ENCODE peak calls at places on chromosomes 13 and 19, in nine cellular contexts. O is suprapubic skin, B is mucosa of descending colon, M is right atrium auricular region, D is heart right ventricle, F is tibial nerve, L is H1, T is astrocyte, V is PC-3. P is an unnamed sample.

GRCh38 chr13:105338044-105338443 is 1197.4 kb downstream of the EFNB2 start:
- DNase-seq in O (no peak), B (no peak), M (no peak), D (no peak), F (no peak), L (no peak), T (no peak), V (no peak), P (no peak)

GRCh38 chr19:39923862-39924261 is 10.6 kb downstream of the FCGBP start:
- DNase-seq in O (no peak), B (no peak), M (no peak), D (no peak), F (no peak), L (no peak), T (no peak), V (no peak), P (no peak)

GRCh38 chr19:8065489-8066261 is 13.1 kb downstream of the CCL25 start:
- DNase-seq in O (no peak), B (no peak), M (no peak), D (no peak), F (no peak), L (no peak), T (no peak), V (no peak), P (no peak)

GRCh38 chr13:109481046-109481445 is 305.3 kb downstream of the IRS2 start:
- DNase-seq in O (no peak), B (no peak), M (no peak), D (no peak), F (no peak), L (no peak), T (peak; percentile 7), V (no peak), P (no peak)

GRCh38 chr13:110113284-110113764 is 193.6 kb downstream of the COL4A1 start:
- DNase-seq in O (no peak), B (no peak), M (no peak), D (no peak), F (no peak), L (no peak), T (peak; percentile 76), V (peak; percentile 73), P (peak; percentile 45)

GRCh38 chr13:20174656-20175405 is 14.0 kb upstream of the GJA3 start:
- DNase-seq in O (peak; percentile 93), B (peak; percentile 72), M (peak; percentile 97), D (peak; percentile 44), F (peak; percentile 75), L (peak; percentile 53), T (peak; percentile 91), V (peak; percentile 99), P (peak; percentile 94)

GRCh38 chr13:27522847-27523246 is 72.5 kb upstream of the MTIF3 start:
- DNase-seq in O (no peak), B (peak; percentile 6), M (no peak), D (no peak), F (no peak), L (no peak), T (no peak), V (no peak), P (no peak)

GRCh38 chr13:46184277-46184699 is 2.3 kb upstream of the LCP1 start:
- DNase-seq in O (peak; percentile 63), B (peak; percentile 61), M (no peak), D (peak; percentile 23), F (peak; percentile 55), L (peak; percentile 13), T (no peak), V (peak; percentile 43), P (peak; percentile 28)

GRCh38 chr13:110712081-110712848 is 1.2 kb upstream of the ING1 start:
- DNase-seq in O (peak; percentile 91), B (peak; percentile 86), M (peak; percentile 89), D (peak; percentile 87), F (peak; percentile 75), L (no peak), T (peak; percentile 51), V (peak; percentile 81), P (peak; percentile 89)

GRCh38 chr19:44544031-44544430 is 14.6 kb upstream of the CEACAM20 start:
- DNase-seq in O (no peak), B (no peak), M (no peak), D (no peak), F (no peak), L (no peak), T (no peak), V (no peak), P (no peak)

GRCh38 chr13:27172495-27172842 is 858 bp upstream of the USP12 start:
- DNase-seq in O (no peak), B (peak; percentile 25), M (no peak), D (no peak), F (peak; percentile 15), L (no peak), T (no peak), V (peak; percentile 43), P (no peak)

GRCh38 chr13:31201341-31202024 is 1.7 kb downstream of the B3GLCT start:
- DNase-seq in O (no peak), B (no peak), M (no peak), D (no peak), F (peak; percentile 32), L (no peak), T (peak; percentile 34), V (peak; percentile 50), P (peak; percentile 63)

GRCh38 chr19:35908977-35909683 is 1.0 kb upstream of the TYROBP start:
- DNase-seq in O (peak; percentile 81), B (peak; percentile 60), M (peak; percentile 75), D (peak; percentile 72), F (peak; percentile 73), L (no peak), T (no peak), V (no peak), P (no peak)

GRCh38 chr13:98454389-98454881 is 122.5 kb downstream of the STK24 start:
- DNase-seq in O (no peak), B (no peak), M (no peak), D (no peak), F (peak; percentile 76), L (no peak), T (peak; percentile 88), V (peak; percentile 34), P (peak; percentile 20)

GRCh38 chr19:29668746-29669609 is 3.7 kb downstream of the PLEKHF1 start:
- DNase-seq in O (no peak), B (no peak), M (no peak), D (no peak), F (no peak), L (no peak), T (no peak), V (no peak), P (no peak)

GRCh38 chr13:106275441-106276032 is 259.9 kb downstream of the EFNB2 start:
- DNase-seq in O (no peak), B (no peak), M (no peak), D (no peak), F (no peak), L (no peak), T (peak; percentile 37), V (no peak), P (no peak)

GRCh38 chr19:31430381-31430780 is 81.1 kb upstream of the TSHZ3 start:
- DNase-seq in O (no peak), B (no peak), M (no peak), D (no peak), F (no peak), L (no peak), T (no peak), V (no peak), P (no peak)

GRCh38 chr13:28336193-28336657 is 158.7 kb downstream of the FLT1 start:
- DNase-seq in O (no peak), B (no peak), M (no peak), D (peak; percentile 36), F (no peak), L (no peak), T (no peak), V (no peak), P (no peak)

DNA sequence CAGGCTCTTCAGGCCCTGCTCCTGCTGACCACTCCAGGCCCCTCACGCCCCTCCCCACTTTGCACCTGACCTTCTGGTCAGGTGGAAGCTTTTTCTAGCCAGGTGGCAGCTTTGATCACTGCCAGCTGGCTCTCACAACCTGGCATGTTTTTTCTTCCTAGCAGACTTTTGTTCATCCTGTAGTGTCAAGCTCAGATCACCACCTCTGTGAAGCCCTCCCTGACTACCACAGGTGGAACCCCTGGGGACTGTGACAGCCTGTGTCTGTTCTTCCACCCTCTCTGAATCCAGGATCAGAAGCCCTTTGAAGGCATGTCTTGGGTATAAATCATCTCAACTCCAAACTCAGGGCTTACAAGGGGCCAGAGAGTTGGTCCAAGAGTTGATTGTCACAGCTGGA is 10.3 kb upstream of the CNFN start:
- DNase-seq in O (no peak), B (no peak), M (no peak), D (no peak), F (no peak), L (no peak), T (no peak), V (no peak), P (no peak)
- H3K4me1 ChIP-seq in O (peaks cover 30% of the 10 kb centered on the region), B (peaks cover 20% of the 10 kb centered on the region), M (peaks cover 30% of the 10 kb centered on the region), D (peaks cover 13% of the 10 kb centered on the region), F (peaks cover 15% of the 10 kb centered on the region), L (peaks cover 7% of the 10 kb centered on the region), T (peaks cover 14% of the 10 kb centered on the region), V (peaks cover 17% of the 10 kb centered on the region), P (peaks cover 4% of the 10 kb centered on the region)

DNA sequence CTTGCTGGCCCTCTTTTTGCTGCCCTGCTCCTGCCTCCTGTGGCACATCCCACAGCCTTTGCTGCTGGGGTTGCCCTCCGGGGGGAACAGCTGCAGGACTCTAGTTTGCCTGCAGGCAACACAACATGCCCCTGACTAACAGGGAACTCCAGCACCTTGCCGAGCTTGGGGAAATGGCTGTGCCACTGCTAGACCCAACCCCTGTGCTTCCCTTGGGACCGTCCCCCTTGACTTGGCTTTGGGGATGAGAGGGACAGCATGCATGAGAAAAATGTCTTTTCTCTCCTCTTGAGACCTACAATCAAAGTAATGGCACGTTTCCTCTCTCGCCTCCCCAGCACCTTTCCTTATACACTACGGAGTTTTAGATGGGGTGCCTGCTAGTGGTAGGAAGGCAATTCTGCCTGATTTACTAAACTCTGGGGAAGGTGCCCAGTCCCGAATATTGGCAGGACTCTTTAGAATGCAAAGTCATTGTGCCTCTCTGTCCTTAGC is 12.4 kb upstream of the VWA8 start:
- DNase-seq in O (no peak), B (no peak), M (no peak), D (no peak), F (no peak), L (peak; percentile 25), T (no peak), V (no peak), P (no peak)
- TF ChIP-seq CTCF in O (no peak), B (no peak), M (no peak), D (no peak), F (no peak), L (peak; percentile 54), T (peak; percentile 6), V (no peak), P (peak; percentile 22)

GRCh38 chr19:5953034-5953589 is 24.8 kb downstream of the RANBP3 start:
- DNase-seq in O (no peak), B (no peak), M (no peak), D (no peak), F (no peak), L (no peak), T (peak; percentile 34), V (no peak), P (no peak)
- H3K4me1 ChIP-seq in O (peaks cover 59% of the 10 kb centered on the region), B (peaks cover 42% of the 10 kb centered on the region), M (peaks cover 100% of the 10 kb centered on the region), D (peaks cover 81% of the 10 kb centered on the region), F (peaks cover 70% of the 10 kb centered on the region), L (peaks cover 39% of the 10 kb centered on the region), T (peaks cover 23% of the 10 kb centered on the region), V (no peaks in the 10 kb centered on the region), P (peaks cover 77% of the 10 kb centered on the region)

DNA sequence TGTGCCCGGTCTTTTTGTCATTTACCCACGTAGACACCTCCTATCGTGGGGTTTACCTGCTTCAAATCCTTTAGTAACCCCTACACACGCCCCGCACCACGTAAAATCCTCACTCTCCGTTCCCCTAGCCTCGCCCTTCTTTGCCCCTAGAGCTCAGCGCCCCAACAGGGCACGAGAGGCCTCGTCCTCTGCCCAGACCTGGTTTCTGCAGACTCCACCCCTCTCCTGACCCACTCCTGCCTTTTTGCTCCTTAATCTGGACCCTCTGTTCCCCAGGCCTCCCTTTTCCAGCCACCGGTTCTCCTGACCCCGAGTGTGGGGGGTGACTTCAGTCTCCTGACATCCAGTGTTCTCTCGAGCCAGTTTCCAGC is 427 bp downstream of the ZNF528 start:
- DNase-seq in O (peak; percentile 59), B (no peak), M (no peak), D (peak; percentile 11), F (no peak), L (no peak), T (no peak), V (no peak), P (peak; percentile 3)
- TF ChIP-seq CTCF in O (no peak), B (no peak), M (no peak), D (no peak), F (no peak), L (no peak), T (no peak), V (no peak), P (peak; percentile 14)